ENCODE peak calls at places on chromosomes 7 and 10, in five cellular contexts. X, G, I, Y and S are unnamed samples.
A peak's percentile ranks its signal among the peaks of the same experiment; 100 is the strongest.

GRCh38 chr7:149621776-149622175 is 124.2 kb upstream of the ZNF746 start:
- DNase-seq in X (no peak), I (no peak), Y (no peak), G (no peak), S (no peak)

GRCh38 chr10:117165557-117166419 is 27.7 kb upstream of the VAX1 start:
- DNase-seq in Y (no peak), I (no peak), X (peak; percentile 11), G (peak; percentile 77), S (peak; percentile 91)

GRCh38 chr7:63900394-63901203 is 98.0 kb upstream of the ZNF722 start:
- DNase-seq in G (peak; percentile 74), I (peak; percentile 93), Y (peak; percentile 95), X (peak; percentile 71), S (no peak)

GRCh38 chr10:16192337-16192736 is 244.5 kb upstream of the PTER start:
- DNase-seq in X (no peak), G (peak; percentile 26), Y (no peak), I (no peak), S (no peak)

GRCh38 chr10:4720463-4720862 is 105.5 kb upstream of the AKR1E2 start:
- DNase-seq in G (no peak), Y (no peak), I (no peak), X (no peak), S (no peak)

GRCh38 chr10:78411716-78412115 is 378.1 kb downstream of the RPS24 start:
- DNase-seq in G (no peak), Y (no peak), X (no peak), I (no peak), S (no peak)

GRCh38 chr7:130065500-130066152 is 4.7 kb upstream of the KLHDC10 start:
- DNase-seq in I (no peak), G (peak; percentile 16), X (no peak), Y (no peak), S (no peak)

GRCh38 chr7:16978358-16979244 is 96.8 kb upstream of the AGR3 start:
- DNase-seq in X (no peak), G (peak; percentile 86), Y (no peak), I (no peak), S (peak; percentile 29)